ENCODE peak calls at places on chromosomes 6 and 20, in ten cellular contexts. J, L, I, G, V, F, E, P, T and O are unnamed samples.
A peak's percentile ranks its signal among the peaks of the same experiment; 100 is the strongest.

GRCh38 chr20:2326046-2326445 is 30.2 kb downstream of the TGM3 start:
- DNase-seq in J (no peak), L (no peak), I (no peak), G (no peak), V (no peak), F (no peak), E (no peak), P (no peak), T (no peak), O (no peak)

GRCh38 chr6:31871068-31871659 is 7.6 kb downstream of the SLC44A4 start:
- DNase-seq in J (no peak), L (no peak), I (peak; percentile 11), G (no peak), V (no peak), F (no peak), E (no peak), P (no peak), T (no peak), O (no peak)

GRCh38 chr6:10465633-10466499 is 51.0 kb upstream of the TFAP2A start:
- DNase-seq in J (no peak), L (peak; percentile 1), I (no peak), G (peak; percentile 50), V (no peak), F (no peak), E (no peak), P (peak; percentile 65), T (peak; percentile 23), O (peak; percentile 55)

GRCh38 chr6:115570326-115570725 is 490.4 kb downstream of the FRK start:
- DNase-seq in J (no peak), L (peak; percentile 22), I (peak; percentile 12), G (no peak), V (no peak), F (no peak), E (no peak), P (no peak), T (no peak), O (no peak)

GRCh38 chr6:166454692-166455515 is 72.2 kb upstream of the MPC1 start:
- DNase-seq in J (no peak), L (no peak), I (no peak), G (no peak), V (no peak), F (no peak), E (no peak), P (no peak), T (no peak), O (no peak)

GRCh38 chr20:50625986-50626677 is 65.2 kb downstream of the RIPOR3 start:
- DNase-seq in J (no peak), L (no peak), I (no peak), G (no peak), V (no peak), F (peak; percentile 75), E (peak; percentile 64), P (peak; percentile 36), T (no peak), O (no peak)

GRCh38 chr6:36853325-36853724 is 14.1 kb upstream of the CPNE5 start:
- DNase-seq in J (peak; percentile 43), L (peak; percentile 56), I (peak; percentile 81), G (no peak), V (no peak), F (peak; percentile 36), E (peak; percentile 54), P (no peak), T (no peak), O (no peak)

GRCh38 chr6:107571354-107571753 is 81.4 kb downstream of the SOBP start:
- DNase-seq in J (no peak), L (no peak), I (no peak), G (no peak), V (no peak), F (no peak), E (no peak), P (no peak), T (no peak), O (no peak)

GRCh38 chr6:134379086-134379485 is 61.2 kb upstream of the SGK1 start:
- DNase-seq in J (no peak), L (no peak), I (no peak), G (peak; percentile 41), V (no peak), F (no peak), E (no peak), P (peak; percentile 73), T (peak; percentile 41), O (no peak)

GRCh38 chr20:51398552-51398951 is 144.0 kb downstream of the NFATC2 start:
- DNase-seq in J (no peak), L (no peak), I (no peak), G (no peak), V (no peak), F (no peak), E (no peak), P (no peak), T (no peak), O (no peak)

GRCh38 chr20:58388028-58388601 is 914 bp upstream of the VAPB start:
- DNase-seq in J (no peak), L (no peak), I (no peak), G (no peak), V (no peak), F (no peak), E (no peak), P (no peak), T (no peak), O (no peak)

GRCh38 chr6:158777510-158777909 is 41.7 kb downstream of the EZR start:
- DNase-seq in J (no peak), L (no peak), I (no peak), G (no peak), V (no peak), F (no peak), E (no peak), P (no peak), T (no peak), O (no peak)

GRCh38 chr6:154887051-154887450 is 108.1 kb upstream of the TIAM2 start:
- DNase-seq in J (no peak), L (no peak), I (peak; percentile 52), G (no peak), V (no peak), F (no peak), E (no peak), P (no peak), T (no peak), O (no peak)
- TF ChIP-seq CTCF in J (no peak), L (no peak), I (no peak), G (no peak), V (no peak), F (no peak), E (no peak), P (no peak), T (no peak), O (no peak)

DNA sequence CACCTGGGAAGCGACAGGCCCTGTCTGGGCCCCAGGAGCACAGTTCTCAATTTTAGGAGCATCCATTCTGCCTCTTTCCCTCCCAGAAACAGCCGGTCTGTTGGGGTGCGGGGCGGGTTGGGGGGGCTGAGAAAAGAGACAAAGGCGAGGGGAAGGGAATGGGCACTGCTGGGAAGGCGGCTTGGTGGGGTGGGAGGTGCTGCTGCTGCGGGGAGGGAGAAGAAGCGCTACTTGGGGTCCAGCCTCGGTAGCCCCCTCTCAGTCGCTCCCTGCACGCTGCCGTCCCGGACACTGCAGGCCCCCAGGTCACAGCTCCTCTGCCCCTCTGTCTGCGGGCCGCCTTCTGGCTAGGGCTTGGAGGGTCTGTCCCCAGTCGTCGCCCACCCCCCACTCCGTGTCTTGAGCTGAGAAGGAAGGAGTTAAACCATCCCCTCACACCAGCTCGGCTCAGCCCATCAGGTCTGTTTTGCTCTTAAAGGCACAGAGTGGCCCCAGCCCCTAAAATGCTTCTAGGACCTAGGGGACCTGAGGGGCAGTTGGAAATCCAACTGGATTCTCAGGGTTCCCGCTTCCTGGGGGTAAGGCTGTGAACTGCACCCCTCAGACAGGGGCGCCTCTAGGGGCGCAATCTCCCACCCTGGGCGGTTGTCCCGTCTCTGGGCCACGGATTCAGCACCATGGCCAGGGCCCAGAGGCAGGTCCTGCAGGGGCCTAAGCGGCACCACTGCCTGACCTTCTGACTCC is 740 bp downstream of the GDAP1L1 start:
- DNase-seq in J (no peak), L (peak; percentile 3), I (peak; percentile 5), G (peak; percentile 64), V (no peak), F (peak; percentile 42), E (no peak), P (no peak), T (no peak), O (peak; percentile 73)
- TF ChIP-seq CTCF in J (no peak), L (peak; percentile 67), I (peak; percentile 44), G (no peak), V (no peak), F (no peak), E (no peak), P (no peak), T (peak; percentile 9), O (peak; percentile 64)

GRCh38 chr20:57109151-57109953 is 157.1 kb downstream of the BMP7 start:
- DNase-seq in J (no peak), L (no peak), I (no peak), G (no peak), V (no peak), F (no peak), E (peak; percentile 8), P (no peak), T (no peak), O (no peak)

GRCh38 chr20:57106692-57107091 is 159.7 kb downstream of the BMP7 start:
- DNase-seq in J (no peak), L (no peak), I (no peak), G (no peak), V (no peak), F (no peak), E (no peak), P (no peak), T (no peak), O (no peak)

GRCh38 chr20:57108218-57108617 is 158.2 kb downstream of the BMP7 start:
- DNase-seq in J (no peak), L (no peak), I (no peak), G (no peak), V (no peak), F (no peak), E (no peak), P (no peak), T (no peak), O (no peak)

GRCh38 chr20:57107208-57107607 is 159.2 kb downstream of the BMP7 start:
- DNase-seq in J (no peak), L (no peak), I (no peak), G (no peak), V (no peak), F (no peak), E (no peak), P (no peak), T (no peak), O (no peak)

DNA sequence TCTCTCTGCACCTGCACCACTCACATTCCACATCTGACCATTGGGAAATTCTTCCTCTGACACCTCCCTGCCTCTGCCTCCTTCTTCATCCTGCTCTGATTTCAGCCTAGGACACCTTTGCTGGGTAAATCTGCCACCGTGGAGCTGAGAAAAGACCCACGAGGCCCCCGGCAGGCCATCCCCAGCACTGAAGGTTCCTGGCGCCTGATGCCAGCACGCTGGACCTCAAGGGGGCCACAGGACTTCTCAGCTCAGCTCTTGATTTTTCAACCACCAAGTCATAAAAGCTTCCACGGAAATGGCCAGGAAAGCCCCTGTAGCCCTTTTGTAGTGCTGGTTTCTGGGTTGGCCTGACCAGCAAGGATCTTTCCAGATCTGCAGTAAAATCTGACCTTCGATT is 157.7 kb downstream of the BMP7 start:
- DNase-seq in J (no peak), L (no peak), I (no peak), G (no peak), V (no peak), F (no peak), E (no peak), P (no peak), T (no peak), O (no peak)
- TF ChIP-seq CTCF in J (no peak), L (no peak), I (no peak), G (no peak), V (no peak), F (no peak), E (no peak), P (no peak), T (no peak), O (no peak)

GRCh38 chr20:59645761-59646171 is 41.4 kb downstream of the PHACTR3 start:
- DNase-seq in J (no peak), L (no peak), I (no peak), G (no peak), V (no peak), F (no peak), E (no peak), P (no peak), T (no peak), O (no peak)
- TF ChIP-seq CTCF in J (no peak), L (no peak), I (no peak), G (no peak), V (no peak), F (no peak), E (no peak), P (no peak), T (no peak), O (no peak)